ENCODE peak calls at places on chromosome 4, in five cellular contexts. Q is A673, Y is bronchial epithelial cell, B is lower lobe of right lung, I is AG10803. O is an unnamed sample.

GRCh38 chr4:169243808-169244207 is 26.9 kb downstream of the SH3RF1 start:
- DNase-seq in Q (peak; percentile 33), Y (peak; percentile 73), B (no peak), I (peak; percentile 86), O (peak; percentile 82)

GRCh38 chr4:94595880-94596483 is 144.2 kb downstream of the PDLIM5 start:
- DNase-seq in Q (peak; percentile 61), Y (peak; percentile 60), B (no peak), I (peak; percentile 70), O (peak; percentile 82)

GRCh38 chr4:84952004-84952403 is 14.5 kb downstream of the WDFY3 start:
- DNase-seq in Q (no peak), Y (peak; percentile 100), B (no peak), I (peak; percentile 72), O (peak; percentile 52)

GRCh38 chr4:78369691-78370090 is 181.9 kb upstream of the ANXA3 start:
- DNase-seq in Q (peak; percentile 3), Y (peak; percentile 80), B (no peak), I (peak; percentile 42), O (no peak)

GRCh38 chr4:180333156-180333555 is 1910.0 kb upstream of the TENM3 start:
- DNase-seq in Q (no peak), Y (peak; percentile 67), B (no peak), I (no peak), O (no peak)

GRCh38 chr4:55475394-55476243 is 71.1 kb downstream of the CLOCK start:
- DNase-seq in Q (no peak), Y (peak; percentile 86), B (no peak), I (peak; percentile 69), O (peak; percentile 66)

GRCh38 chr4:153010137-153010536 is 74.0 kb downstream of the FHDC1 start:
- DNase-seq in Q (no peak), Y (no peak), B (no peak), I (no peak), O (no peak)

GRCh38 chr4:153242848-153243324 is 38.6 kb downstream of the TRIM2 start:
- DNase-seq in Q (no peak), Y (no peak), B (no peak), I (no peak), O (no peak)

GRCh38 chr4:3530663-3531254 is 1.5 kb downstream of the LRPAP1 start:
- DNase-seq in Q (no peak), Y (no peak), B (no peak), I (no peak), O (no peak)

GRCh38 chr4:163736876-163737275 is 242.4 kb downstream of the TMA16 start:
- DNase-seq in Q (no peak), Y (no peak), B (no peak), I (no peak), O (no peak)

GRCh38 chr4:142656178-142656577 is 189.9 kb downstream of the INPP4B start:
- DNase-seq in Q (peak; percentile 28), Y (no peak), B (no peak), I (no peak), O (peak; percentile 24)

GRCh38 chr4:146311238-146311970 is 97.1 kb downstream of the REELD1 start:
- DNase-seq in Q (peak; percentile 52), Y (no peak), B (no peak), I (no peak), O (no peak)

GRCh38 chr4:7771056-7771455 is 168.6 kb downstream of the AFAP1 start:
- DNase-seq in Q (no peak), Y (no peak), B (no peak), I (no peak), O (no peak)

GRCh38 chr4:181685461-181685860 is 557.7 kb upstream of the TENM3 start:
- DNase-seq in Q (no peak), Y (no peak), B (no peak), I (peak; percentile 54), O (peak; percentile 41)

GRCh38 chr4:127648061-127648460 is 15.3 kb downstream of the INTU start:
- DNase-seq in Q (no peak), Y (no peak), B (no peak), I (no peak), O (no peak)

GRCh38 chr4:177185151-177185550 is 124.5 kb upstream of the NEIL3 start:
- DNase-seq in Q (no peak), Y (peak; percentile 17), B (no peak), I (peak; percentile 34), O (peak; percentile 19)

GRCh38 chr4:26410385-26411293 is 79.6 kb downstream of the CCKAR start:
- DNase-seq in Q (peak; percentile 73), Y (peak; percentile 52), B (no peak), I (peak; percentile 59), O (peak; percentile 78)

GRCh38 chr4:138204507-138204906 is 37.6 kb downstream of the SLC7A11 start:
- DNase-seq in Q (no peak), Y (no peak), B (no peak), I (no peak), O (no peak)

GRCh38 chr4:30756553-30756952 is 36.4 kb downstream of the PCDH7 start:
- DNase-seq in Q (no peak), Y (peak; percentile 93), B (no peak), I (no peak), O (peak; percentile 36)

GRCh38 chr4:157222764-157223145 is 2.2 kb downstream of the GRIA2 start:
- DNase-seq in Q (peak; percentile 11), Y (no peak), B (no peak), I (no peak), O (no peak)

GRCh38 chr4:157223446-157223845 is 2.9 kb downstream of the GRIA2 start:
- DNase-seq in Q (no peak), Y (no peak), B (no peak), I (no peak), O (no peak)

GRCh38 chr4:157225096-157225495 is 4.6 kb downstream of the GRIA2 start:
- DNase-seq in Q (no peak), Y (no peak), B (no peak), I (no peak), O (no peak)

GRCh38 chr4:157226601-157227000 is 6.1 kb downstream of the GRIA2 start:
- DNase-seq in Q (no peak), Y (no peak), B (no peak), I (no peak), O (no peak)

DNA sequence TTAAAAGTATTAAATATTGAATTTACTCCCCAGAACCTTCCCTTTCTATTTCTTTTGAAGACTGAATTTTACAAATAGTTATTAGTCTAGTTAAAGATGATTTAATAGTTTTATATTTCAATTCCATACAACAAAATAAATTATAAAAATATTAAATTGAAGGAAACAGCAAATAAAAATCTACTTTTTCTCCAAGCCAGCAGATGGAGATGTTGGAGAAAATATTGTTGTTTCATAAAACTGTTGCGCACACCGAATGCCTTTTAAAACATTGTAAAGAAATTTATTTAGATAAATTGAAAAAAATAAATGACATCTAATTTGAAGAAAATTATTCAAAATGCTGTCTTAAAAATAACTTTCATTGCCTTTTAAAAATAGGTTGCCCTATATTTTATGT is 5.5 kb downstream of the GRIA2 start:
- DNase-seq in Q (no peak), Y (no peak), B (no peak), I (no peak), O (no peak)
- H3K4me3 ChIP-seq in Q (no peak overlapping the region), Y (no peak overlapping the region), B (no peak overlapping the region), I (no peak overlapping the region), O (no peak overlapping the region)

DNA sequence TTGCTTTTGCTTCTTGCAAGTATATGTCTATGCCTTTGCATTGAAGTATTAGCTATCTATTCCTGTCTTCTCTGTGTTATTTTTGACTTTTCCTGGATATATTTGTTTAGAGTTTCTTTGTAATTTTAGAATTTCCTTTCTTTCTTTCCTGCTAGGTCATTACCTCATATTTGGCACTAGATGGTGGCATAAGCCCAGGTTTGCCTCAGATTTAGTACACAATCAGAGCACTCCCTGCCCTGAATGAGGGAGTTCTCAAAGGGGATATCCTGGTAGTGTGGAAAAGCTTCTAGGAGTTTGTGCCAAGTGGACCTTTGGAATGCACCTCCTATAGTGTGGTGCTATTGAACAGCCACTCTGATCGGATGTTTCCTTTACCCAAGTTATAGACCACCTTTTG is 181.6 kb downstream of the UGT8 start:
- DNase-seq in Q (peak; percentile 85), Y (peak; percentile 8), B (no peak), I (peak; percentile 1), O (peak; percentile 8)
- TF ChIP-seq CTCF in Q (peak; percentile 75), Y (peak; percentile 20), B (no peak), I (peak; percentile 24), O (no peak)

DNA sequence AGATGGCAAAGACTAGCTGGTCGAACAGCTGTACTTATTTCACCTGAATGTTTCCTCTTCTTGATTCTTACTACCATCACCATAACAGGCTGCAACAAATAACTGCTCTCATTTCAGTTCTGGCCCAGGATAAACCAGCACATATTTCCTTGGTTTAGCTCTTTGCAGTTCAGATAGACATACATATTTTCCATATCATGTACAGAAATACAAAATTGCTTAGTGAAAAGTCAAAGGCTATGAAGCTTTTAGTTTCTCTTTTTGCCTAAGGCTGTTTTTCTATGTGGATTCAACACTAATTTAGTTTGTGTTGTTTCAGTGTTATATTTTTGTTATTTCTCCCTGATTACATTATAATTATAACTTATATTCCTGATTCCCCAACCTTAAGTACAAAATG is 103.6 kb upstream of the BMP3 start:
- DNase-seq in Q (no peak), Y (no peak), B (no peak), I (no peak), O (no peak)
- H3K4me3 ChIP-seq in Q (no peak overlapping the region), Y (no peak overlapping the region), B (no peak overlapping the region), I (no peak overlapping the region), O (no peak overlapping the region)

DNA sequence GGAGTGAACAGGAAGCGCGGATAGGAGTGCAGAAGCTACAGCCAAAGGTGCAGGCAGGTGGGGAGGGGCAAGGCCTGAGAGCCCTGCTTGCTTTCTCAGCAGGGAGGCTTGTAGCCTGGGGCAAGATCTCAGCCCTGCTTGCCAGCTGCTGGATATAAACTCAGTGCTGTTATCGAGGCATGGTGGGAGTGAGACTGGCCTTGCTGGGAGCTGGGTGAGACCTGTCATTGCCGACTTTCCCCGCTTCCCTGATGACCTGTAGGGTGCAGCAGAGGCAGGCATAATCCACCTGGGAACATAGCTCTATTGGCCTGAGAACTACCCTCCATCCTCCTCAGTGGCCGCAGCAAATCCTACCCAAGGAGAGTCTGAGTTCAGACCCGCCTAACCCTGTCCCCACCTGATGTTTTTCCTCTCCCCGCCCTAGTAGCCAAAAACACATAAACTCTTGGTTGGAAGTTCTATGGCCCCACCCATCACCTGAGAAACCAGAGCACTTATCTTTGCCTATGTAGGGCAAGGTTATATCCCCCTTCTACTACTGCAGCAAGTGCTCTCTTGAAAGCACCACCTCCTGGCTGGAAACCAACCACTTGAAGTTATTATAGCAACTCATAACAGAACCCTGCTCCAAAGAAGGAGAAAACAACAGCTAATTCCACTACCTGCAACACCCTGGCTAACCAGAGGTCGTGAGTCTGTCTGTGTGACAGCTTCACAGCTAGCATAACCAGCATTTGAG is 80.7 kb downstream of the FHIP1A start:
- DNase-seq in Q (no peak), Y (no peak), B (peak; percentile 45), I (no peak), O (no peak)
- TF ChIP-seq CTCF in Q (no peak), Y (no peak), B (peak; percentile 15), I (no peak), O (no peak)

GRCh38 chr4:175263537-175263936 is 345.4 kb downstream of the ADAM29 start:
- DNase-seq in Q (no peak), Y (no peak), B (no peak), I (no peak), O (no peak)
- H3K4me3 ChIP-seq in Q (no peak overlapping the region), Y (no peak overlapping the region), B (no peak overlapping the region), I (no peak overlapping the region), O (no peak overlapping the region)